ENCODE peak calls at places on chromosome 18, in four cellular contexts. One of them, this sample, is unnamed.

GRCh38 chr18:70292628-70293027 is 3.8 kb downstream of the SOCS6 start:
- DNase-seq in K562: no peak
- DNase-seq in GM12878: no peak
- DNase-seq in GM12891: no peak
- DNase-seq in this sample: no peak

GRCh38 chr18:23920054-23920453 is 94.5 kb upstream of the TTC39C start:
- DNase-seq in K562: no peak
- DNase-seq in GM12878: no peak
- DNase-seq in GM12891: no peak
- DNase-seq in this sample: no peak

GRCh38 chr18:46250812-46251173 is 146.6 kb downstream of the HAUS1 start:
- DNase-seq in K562: no peak
- DNase-seq in GM12878: no peak
- DNase-seq in GM12891: no peak
- DNase-seq in this sample: peak; percentile 21

GRCh38 chr18:22452226-22452668 is 34.5 kb upstream of the CTAGE1 start:
- DNase-seq in K562: peak; percentile 83
- DNase-seq in GM12878: no peak
- DNase-seq in GM12891: no peak
- DNase-seq in this sample: no peak

GRCh38 chr18:63859781-63860535 is 27.5 kb upstream of the SERPINB2 start:
- DNase-seq in K562: no peak
- DNase-seq in GM12878: no peak
- DNase-seq in GM12891: no peak
- DNase-seq in this sample: peak; percentile 92

GRCh38 chr18:80009661-80010550 is 21.5 kb upstream of the TXNL4A start:
- DNase-seq in K562: peak; percentile 61
- DNase-seq in GM12878: no peak
- DNase-seq in GM12891: no peak
- DNase-seq in this sample: no peak

GRCh38 chr18:39701839-39702238 is 2136.2 kb upstream of the CELF4 start:
- DNase-seq in K562: no peak
- DNase-seq in GM12878: no peak
- DNase-seq in GM12891: no peak
- DNase-seq in this sample: no peak

GRCh38 chr18:70623106-70623505 is 334.3 kb downstream of the SOCS6 start:
- DNase-seq in K562: no peak
- DNase-seq in GM12878: no peak
- DNase-seq in GM12891: no peak
- DNase-seq in this sample: no peak

GRCh38 chr18:21270453-21270852 is 28.4 kb downstream of the GREB1L start:
- DNase-seq in K562: no peak
- DNase-seq in GM12878: no peak
- DNase-seq in GM12891: no peak
- DNase-seq in this sample: no peak

GRCh38 chr18:79484661-79485621 is 89.2 kb downstream of the NFATC1 start:
- DNase-seq in K562: no peak
- DNase-seq in GM12878: no peak
- DNase-seq in GM12891: no peak
- DNase-seq in this sample: no peak

GRCh38 chr18:48488388-48488850 is 50.4 kb upstream of the CTIF start:
- DNase-seq in K562: peak; percentile 14
- DNase-seq in GM12878: no peak
- DNase-seq in GM12891: no peak
- DNase-seq in this sample: no peak

GRCh38 chr18:23277399-23277798 is 142.1 kb downstream of the CABLES1 start:
- DNase-seq in K562: no peak
- DNase-seq in GM12878: no peak
- DNase-seq in GM12891: no peak
- DNase-seq in this sample: no peak

DNA sequence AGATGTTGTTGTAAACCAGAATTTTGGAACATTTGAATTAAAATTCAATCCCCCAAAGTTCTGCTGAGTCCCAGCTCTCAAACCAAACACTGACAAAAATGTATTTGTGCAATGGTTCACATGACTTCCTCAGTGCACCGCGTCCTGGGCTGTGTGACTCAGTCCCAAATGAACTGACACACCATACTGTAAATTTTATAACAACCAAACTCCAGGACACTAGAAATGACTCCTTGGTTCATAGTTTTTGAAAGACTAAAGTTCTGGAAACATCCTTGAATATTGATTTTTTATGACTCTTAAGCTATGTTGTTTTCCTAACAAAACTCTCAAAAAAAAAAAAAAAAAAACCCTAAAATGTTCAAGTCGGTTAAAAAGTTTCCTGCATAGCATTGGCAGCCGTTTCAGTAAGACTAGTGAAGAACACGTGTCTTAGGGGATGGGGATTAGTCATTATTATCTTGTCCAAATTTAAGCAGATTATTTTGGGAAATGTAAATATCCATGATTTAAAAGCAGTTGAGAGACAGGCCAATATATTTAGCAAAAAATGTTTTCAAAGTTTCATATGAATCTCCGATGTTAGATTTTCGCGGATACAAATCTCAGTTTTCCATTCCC is 282.1 kb upstream of the TCF4 start:
- DNase-seq in K562: no peak
- DNase-seq in GM12878: no peak
- DNase-seq in GM12891: no peak
- DNase-seq in this sample: no peak
- TF ChIP-seq SPI1 in K562: no peak
- TF ChIP-seq SPI1 in GM12878: no peak
- TF ChIP-seq SPI1 in GM12891: no peak
- TF ChIP-seq SPI1 in this sample: no peak

GRCh38 chr18:57901819-57902600 is 98.9 kb upstream of the ATP8B1 start:
- DNase-seq in K562: no peak
- DNase-seq in GM12878: no peak
- DNase-seq in GM12891: no peak
- DNase-seq in this sample: no peak
- TF ChIP-seq SPI1 in K562: no peak
- TF ChIP-seq SPI1 in GM12878: no peak
- TF ChIP-seq SPI1 in GM12891: no peak
- TF ChIP-seq SPI1 in this sample: no peak

GRCh38 chr18:812673-813404 is 797 bp upstream of the YES1 start:
- DNase-seq in K562: peak; percentile 91
- DNase-seq in GM12878: peak; percentile 39
- DNase-seq in GM12891: no peak
- DNase-seq in this sample: peak; percentile 89
- TF ChIP-seq SPI1 in K562: peak; percentile 87
- TF ChIP-seq SPI1 in GM12878: no peak
- TF ChIP-seq SPI1 in GM12891: peak; percentile 30
- TF ChIP-seq SPI1 in this sample: peak; percentile 90

GRCh38 chr18:58530801-58531200 is 98.1 kb downstream of the ALPK2 start:
- DNase-seq in K562: no peak
- DNase-seq in GM12878: no peak
- DNase-seq in GM12891: no peak
- DNase-seq in this sample: no peak

GRCh38 chr18:58534535-58535301 is 94.2 kb downstream of the ALPK2 start:
- DNase-seq in K562: no peak
- DNase-seq in GM12878: no peak
- DNase-seq in GM12891: no peak
- DNase-seq in this sample: no peak

GRCh38 chr18:58532972-58533371 is 95.9 kb downstream of the ALPK2 start:
- DNase-seq in K562: no peak
- DNase-seq in GM12878: no peak
- DNase-seq in GM12891: no peak
- DNase-seq in this sample: no peak

GRCh38 chr18:58533771-58534170 is 95.1 kb downstream of the ALPK2 start:
- DNase-seq in K562: no peak
- DNase-seq in GM12878: no peak
- DNase-seq in GM12891: no peak
- DNase-seq in this sample: no peak

GRCh38 chr18:58532298-58532697 is 96.6 kb downstream of the ALPK2 start:
- DNase-seq in K562: no peak
- DNase-seq in GM12878: no peak
- DNase-seq in GM12891: no peak
- DNase-seq in this sample: no peak
- TF ChIP-seq SPI1 in K562: no peak
- TF ChIP-seq SPI1 in GM12878: no peak
- TF ChIP-seq SPI1 in GM12891: no peak
- TF ChIP-seq SPI1 in this sample: no peak

GRCh38 chr18:9615280-9615797 is 980 bp upstream of the PPP4R1 start:
- DNase-seq in K562: peak; percentile 33
- DNase-seq in GM12878: no peak
- DNase-seq in GM12891: no peak
- DNase-seq in this sample: no peak
- TF ChIP-seq SPI1 in K562: no peak
- TF ChIP-seq SPI1 in GM12878: no peak
- TF ChIP-seq SPI1 in GM12891: no peak
- TF ChIP-seq SPI1 in this sample: no peak

GRCh38 chr18:10444314-10445006 is 10.0 kb upstream of the APCDD1 start:
- DNase-seq in K562: no peak
- DNase-seq in GM12878: no peak
- DNase-seq in GM12891: no peak
- DNase-seq in this sample: no peak
- TF ChIP-seq SPI1 in K562: no peak
- TF ChIP-seq SPI1 in GM12878: no peak
- TF ChIP-seq SPI1 in GM12891: no peak
- TF ChIP-seq SPI1 in this sample: no peak

This sample was measured in HL-60.